ENCODE peak calls at places on chromosomes 2 and 18, in eight cellular contexts. One of them, this sample, is unnamed.

GRCh38 chr2:160735696-160736095 is 242.1 kb upstream of the RBMS1 start:
- DNase-seq in HFF-Myc: no peak
- DNase-seq in neural progenitor cell: no peak
- DNase-seq in sigmoid colon: no peak
- DNase-seq in lower lobe of right lung: no peak
- DNase-seq in esophagus squamous epithelium: no peak
- DNase-seq in Calu3: no peak
- DNase-seq in neural crest cell: no peak
- DNase-seq in this sample: no peak

GRCh38 chr2:238741277-238741676 is 106.6 kb upstream of the TWIST2 start:
- DNase-seq in HFF-Myc: no peak
- DNase-seq in neural progenitor cell: no peak
- DNase-seq in sigmoid colon: no peak
- DNase-seq in lower lobe of right lung: no peak
- DNase-seq in esophagus squamous epithelium: no peak
- DNase-seq in Calu3: no peak
- DNase-seq in neural crest cell: no peak
- DNase-seq in this sample: no peak

GRCh38 chr2:99621106-99621505 is 131.3 kb upstream of the REV1 start:
- DNase-seq in HFF-Myc: no peak
- DNase-seq in neural progenitor cell: no peak
- DNase-seq in sigmoid colon: no peak
- DNase-seq in lower lobe of right lung: no peak
- DNase-seq in esophagus squamous epithelium: no peak
- DNase-seq in Calu3: no peak
- DNase-seq in neural crest cell: no peak
- DNase-seq in this sample: no peak

GRCh38 chr18:48023334-48024008 is 93.0 kb upstream of the SMAD2 start:
- DNase-seq in HFF-Myc: no peak
- DNase-seq in neural progenitor cell: peak
- DNase-seq in sigmoid colon: peak
- DNase-seq in lower lobe of right lung: peak
- DNase-seq in esophagus squamous epithelium: no peak
- DNase-seq in Calu3: peak
- DNase-seq in neural crest cell: peak
- DNase-seq in this sample: no peak

GRCh38 chr18:10265560-10266235 is 188.7 kb upstream of the APCDD1 start:
- DNase-seq in HFF-Myc: no peak
- DNase-seq in neural progenitor cell: no peak
- DNase-seq in sigmoid colon: no peak
- DNase-seq in lower lobe of right lung: no peak
- DNase-seq in esophagus squamous epithelium: no peak
- DNase-seq in Calu3: peak
- DNase-seq in neural crest cell: no peak
- DNase-seq in this sample: no peak

GRCh38 chr2:170298115-170298514 is 120.2 kb downstream of the MYO3B start:
- DNase-seq in HFF-Myc: no peak
- DNase-seq in neural progenitor cell: no peak
- DNase-seq in sigmoid colon: no peak
- DNase-seq in lower lobe of right lung: no peak
- DNase-seq in esophagus squamous epithelium: no peak
- DNase-seq in Calu3: no peak
- DNase-seq in neural crest cell: no peak
- DNase-seq in this sample: no peak

GRCh38 chr18:55384551-55385275 is 203.3 kb downstream of the TCF4 start:
- DNase-seq in HFF-Myc: no peak
- DNase-seq in neural progenitor cell: peak
- DNase-seq in sigmoid colon: no peak
- DNase-seq in lower lobe of right lung: no peak
- DNase-seq in esophagus squamous epithelium: no peak
- DNase-seq in Calu3: peak
- DNase-seq in neural crest cell: peak
- DNase-seq in this sample: no peak

GRCh38 chr2:174325932-174326879 is 8.5 kb upstream of the SP9 start:
- DNase-seq in HFF-Myc: no peak
- DNase-seq in neural progenitor cell: peak
- DNase-seq in sigmoid colon: no peak
- DNase-seq in lower lobe of right lung: peak
- DNase-seq in esophagus squamous epithelium: no peak
- DNase-seq in Calu3: no peak
- DNase-seq in neural crest cell: peak
- DNase-seq in this sample: no peak

GRCh38 chr18:7303751-7304370 is 73.0 kb downstream of the LRRC30 start:
- DNase-seq in HFF-Myc: no peak
- DNase-seq in neural progenitor cell: no peak
- DNase-seq in sigmoid colon: no peak
- DNase-seq in lower lobe of right lung: no peak
- DNase-seq in esophagus squamous epithelium: no peak
- DNase-seq in Calu3: no peak
- DNase-seq in neural crest cell: no peak
- DNase-seq in this sample: no peak

DNA sequence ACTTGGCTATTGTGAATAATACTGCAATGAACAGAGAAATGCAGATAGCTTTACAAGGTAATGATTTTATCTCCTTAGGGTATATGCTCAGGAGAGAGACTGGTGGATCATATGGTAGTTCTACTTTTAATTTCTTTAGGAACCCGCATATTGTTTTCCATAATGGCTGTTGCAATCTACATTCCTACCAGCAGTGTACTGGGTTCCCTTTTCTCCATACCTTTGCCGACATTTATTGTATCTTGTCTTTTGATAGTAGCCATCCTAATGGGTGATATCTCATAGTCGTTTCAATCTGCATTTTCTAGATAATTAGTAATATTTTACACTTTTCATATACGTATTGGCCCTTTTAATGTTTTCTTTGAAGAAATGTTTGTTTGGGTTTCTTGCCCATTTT is 702.9 kb upstream of the ACVR2A start:
- DNase-seq in HFF-Myc: no peak
- DNase-seq in neural progenitor cell: no peak
- DNase-seq in sigmoid colon: no peak
- DNase-seq in lower lobe of right lung: no peak
- DNase-seq in esophagus squamous epithelium: no peak
- DNase-seq in Calu3: no peak
- DNase-seq in neural crest cell: no peak
- DNase-seq in this sample: no peak
- TF ChIP-seq CTCF in HFF-Myc: no peak
- TF ChIP-seq CTCF in neural progenitor cell: peak
- TF ChIP-seq CTCF in sigmoid colon: no peak
- TF ChIP-seq CTCF in lower lobe of right lung: no peak
- TF ChIP-seq CTCF in esophagus squamous epithelium: no peak
- TF ChIP-seq CTCF in Calu3: no peak
- TF ChIP-seq CTCF in neural crest cell: peak
- TF ChIP-seq CTCF in this sample: no peak

DNA sequence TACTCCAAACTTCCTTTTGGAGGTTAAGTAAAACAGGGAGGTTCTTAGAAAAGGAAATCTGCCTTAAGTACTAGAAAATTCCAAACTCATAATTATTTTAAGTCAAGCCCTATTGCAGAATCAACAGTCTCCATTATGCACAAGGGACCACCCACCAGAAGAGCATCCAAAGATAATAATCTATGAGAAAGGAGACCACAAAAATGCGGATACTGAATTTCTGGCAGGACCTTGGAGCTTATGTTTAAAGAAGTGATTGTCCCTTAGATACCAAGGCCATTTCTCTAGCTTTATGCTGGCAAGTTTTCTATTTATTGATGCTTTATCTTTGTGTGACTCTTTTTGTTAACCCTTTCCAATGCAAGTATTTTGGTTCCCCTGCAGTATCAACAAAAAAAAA is 404.0 kb upstream of the MMADHC start:
- DNase-seq in HFF-Myc: no peak
- DNase-seq in neural progenitor cell: no peak
- DNase-seq in sigmoid colon: no peak
- DNase-seq in lower lobe of right lung: no peak
- DNase-seq in esophagus squamous epithelium: no peak
- DNase-seq in Calu3: no peak
- DNase-seq in neural crest cell: no peak
- DNase-seq in this sample: no peak
- TF ChIP-seq CTCF in HFF-Myc: no peak
- TF ChIP-seq CTCF in neural progenitor cell: no peak
- TF ChIP-seq CTCF in sigmoid colon: no peak
- TF ChIP-seq CTCF in lower lobe of right lung: no peak
- TF ChIP-seq CTCF in esophagus squamous epithelium: no peak
- TF ChIP-seq CTCF in Calu3: no peak
- TF ChIP-seq CTCF in neural crest cell: no peak
- TF ChIP-seq CTCF in this sample: no peak

GRCh38 chr2:88492002-88492401 is 39.5 kb upstream of the FOXI3 start:
- DNase-seq in HFF-Myc: no peak
- DNase-seq in neural progenitor cell: no peak
- DNase-seq in sigmoid colon: no peak
- DNase-seq in lower lobe of right lung: no peak
- DNase-seq in esophagus squamous epithelium: no peak
- DNase-seq in Calu3: no peak
- DNase-seq in neural crest cell: no peak
- DNase-seq in this sample: no peak

GRCh38 chr2:88493481-88493880 is 41.0 kb upstream of the FOXI3 start:
- DNase-seq in HFF-Myc: no peak
- DNase-seq in neural progenitor cell: no peak
- DNase-seq in sigmoid colon: no peak
- DNase-seq in lower lobe of right lung: no peak
- DNase-seq in esophagus squamous epithelium: no peak
- DNase-seq in Calu3: no peak
- DNase-seq in neural crest cell: no peak
- DNase-seq in this sample: no peak

GRCh38 chr2:88483200-88483599 is 30.7 kb upstream of the FOXI3 start:
- DNase-seq in HFF-Myc: no peak
- DNase-seq in neural progenitor cell: no peak
- DNase-seq in sigmoid colon: no peak
- DNase-seq in lower lobe of right lung: no peak
- DNase-seq in esophagus squamous epithelium: no peak
- DNase-seq in Calu3: no peak
- DNase-seq in neural crest cell: no peak
- DNase-seq in this sample: no peak

GRCh38 chr2:88489181-88489580 is 36.7 kb upstream of the FOXI3 start:
- DNase-seq in HFF-Myc: no peak
- DNase-seq in neural progenitor cell: no peak
- DNase-seq in sigmoid colon: no peak
- DNase-seq in lower lobe of right lung: no peak
- DNase-seq in esophagus squamous epithelium: no peak
- DNase-seq in Calu3: no peak
- DNase-seq in neural crest cell: no peak
- DNase-seq in this sample: no peak
- TF ChIP-seq CTCF in HFF-Myc: no peak
- TF ChIP-seq CTCF in neural progenitor cell: peak
- TF ChIP-seq CTCF in sigmoid colon: no peak
- TF ChIP-seq CTCF in lower lobe of right lung: no peak
- TF ChIP-seq CTCF in esophagus squamous epithelium: no peak
- TF ChIP-seq CTCF in Calu3: no peak
- TF ChIP-seq CTCF in neural crest cell: no peak
- TF ChIP-seq CTCF in this sample: no peak

DNA sequence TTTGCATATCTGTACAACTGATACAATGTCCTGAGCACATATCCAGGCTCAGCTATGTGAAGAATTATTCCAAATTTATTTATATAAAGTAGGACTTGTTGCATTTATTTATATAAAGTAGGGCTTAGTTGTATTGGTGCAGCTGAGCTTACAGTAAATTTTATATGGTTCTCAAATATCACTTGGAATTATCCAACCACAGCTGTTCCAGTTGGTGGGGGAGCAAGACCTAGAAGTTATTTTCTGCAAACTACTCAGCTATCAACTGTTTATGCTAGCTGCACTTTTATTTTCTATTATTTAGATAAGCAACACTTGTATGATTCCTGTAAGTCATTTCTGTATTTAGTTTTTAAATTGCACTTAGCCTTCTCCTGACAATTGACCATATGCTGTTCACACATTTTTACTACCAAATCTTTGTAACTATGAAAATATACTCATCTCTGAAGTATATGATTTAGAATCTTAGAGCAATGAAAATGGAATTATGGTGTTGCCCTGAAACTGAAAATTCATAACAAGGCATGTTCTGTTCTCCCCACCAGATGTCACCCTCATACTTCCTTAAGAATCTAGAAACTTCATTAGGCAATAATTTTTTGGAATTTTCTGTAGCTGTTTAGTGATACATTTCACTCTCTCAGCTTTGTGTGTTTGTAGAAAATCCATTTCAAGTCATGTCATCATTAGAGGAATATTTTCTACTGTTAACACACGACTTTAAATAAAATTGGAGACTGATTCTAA is 157.0 kb upstream of the CBLN2 start:
- DNase-seq in HFF-Myc: no peak
- DNase-seq in neural progenitor cell: no peak
- DNase-seq in sigmoid colon: no peak
- DNase-seq in lower lobe of right lung: no peak
- DNase-seq in esophagus squamous epithelium: no peak
- DNase-seq in Calu3: no peak
- DNase-seq in neural crest cell: no peak
- DNase-seq in this sample: no peak
- TF ChIP-seq CTCF in HFF-Myc: no peak
- TF ChIP-seq CTCF in neural progenitor cell: peak
- TF ChIP-seq CTCF in sigmoid colon: no peak
- TF ChIP-seq CTCF in lower lobe of right lung: peak
- TF ChIP-seq CTCF in esophagus squamous epithelium: no peak
- TF ChIP-seq CTCF in Calu3: peak
- TF ChIP-seq CTCF in neural crest cell: peak
- TF ChIP-seq CTCF in this sample: no peak

GRCh38 chr2:105038383-105039061 is 653 bp downstream of the MRPS9 start:
- DNase-seq in HFF-Myc: no peak
- DNase-seq in neural progenitor cell: no peak
- DNase-seq in sigmoid colon: no peak
- DNase-seq in lower lobe of right lung: no peak
- DNase-seq in esophagus squamous epithelium: no peak
- DNase-seq in Calu3: no peak
- DNase-seq in neural crest cell: no peak
- DNase-seq in this sample: no peak
- TF ChIP-seq CTCF in HFF-Myc: no peak
- TF ChIP-seq CTCF in neural progenitor cell: no peak
- TF ChIP-seq CTCF in sigmoid colon: no peak
- TF ChIP-seq CTCF in lower lobe of right lung: no peak
- TF ChIP-seq CTCF in esophagus squamous epithelium: no peak
- TF ChIP-seq CTCF in Calu3: no peak
- TF ChIP-seq CTCF in neural crest cell: no peak
- TF ChIP-seq CTCF in this sample: no peak

DNA sequence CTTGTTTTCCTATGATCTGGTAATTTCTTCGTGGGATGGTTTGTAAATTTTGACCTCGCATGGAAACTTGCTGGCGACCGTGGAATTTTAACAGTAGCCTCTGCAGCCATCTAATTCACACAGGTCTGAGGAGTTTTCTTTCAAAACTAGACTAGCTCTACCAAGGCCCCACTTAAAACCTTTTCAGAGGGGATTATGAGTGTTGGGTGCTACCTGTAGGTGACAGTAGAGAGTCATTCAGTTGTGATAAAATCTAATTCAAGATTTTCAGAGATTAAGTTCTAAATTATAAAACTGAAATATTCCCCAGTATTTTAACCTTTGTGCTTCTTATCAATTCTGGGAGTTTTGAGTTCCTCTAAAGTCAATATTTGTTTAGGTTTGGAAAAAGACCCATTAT is 31.0 kb downstream of the THSD7B start:
- DNase-seq in HFF-Myc: no peak
- DNase-seq in neural progenitor cell: peak
- DNase-seq in sigmoid colon: no peak
- DNase-seq in lower lobe of right lung: no peak
- DNase-seq in esophagus squamous epithelium: no peak
- DNase-seq in Calu3: no peak
- DNase-seq in neural crest cell: no peak
- DNase-seq in this sample: no peak
- TF ChIP-seq CTCF in HFF-Myc: no peak
- TF ChIP-seq CTCF in neural progenitor cell: peak
- TF ChIP-seq CTCF in sigmoid colon: no peak
- TF ChIP-seq CTCF in lower lobe of right lung: no peak
- TF ChIP-seq CTCF in esophagus squamous epithelium: no peak
- TF ChIP-seq CTCF in Calu3: no peak
- TF ChIP-seq CTCF in neural crest cell: peak
- TF ChIP-seq CTCF in this sample: no peak